ENCODE peak calls at places on chromosome 1, in six cellular contexts. D, I, C, S, E and G are unnamed samples.

GRCh38 chr1:64308856-64309255 is 105.4 kb downstream of the UBE2U start:
- DNase-seq in D (no peak), I (no peak), C (no peak), S (no peak), E (no peak), G (no peak)

GRCh38 chr1:226457307-226457712 is 49.4 kb upstream of the PARP1 start:
- DNase-seq in D (peak; percentile 3), I (no peak), C (no peak), S (no peak), E (no peak), G (no peak)

GRCh38 chr1:209257454-209257853 is 326.1 kb upstream of the CAMK1G start:
- DNase-seq in D (no peak), I (no peak), C (no peak), S (no peak), E (no peak), G (no peak)

GRCh38 chr1:53381790-53382401 is 54.0 kb upstream of the LRP8 start:
- DNase-seq in D (peak; percentile 69), I (no peak), C (no peak), S (no peak), E (peak; percentile 43), G (no peak)

GRCh38 chr1:154839691-154840090 is 30.4 kb downstream of the KCNN3 start:
- DNase-seq in D (no peak), I (peak; percentile 39), C (no peak), S (peak; percentile 62), E (no peak), G (no peak)

GRCh38 chr1:9733160-9733789 is 81.7 kb downstream of the PIK3CD start:
- DNase-seq in D (no peak), I (no peak), C (no peak), S (no peak), E (no peak), G (no peak)

GRCh38 chr1:9399510-9400424 is 107.1 kb downstream of the SPSB1 start:
- DNase-seq in D (no peak), I (peak; percentile 62), C (no peak), S (no peak), E (no peak), G (no peak)

GRCh38 chr1:229474491-229474890 is 33.6 kb downstream of the NUP133 start:
- DNase-seq in D (no peak), I (no peak), C (no peak), S (no peak), E (no peak), G (no peak)

GRCh38 chr1:185483647-185484450 is 166.8 kb upstream of the IVNS1ABP start:
- DNase-seq in D (peak; percentile 83), I (no peak), C (no peak), S (peak; percentile 17), E (peak; percentile 38), G (no peak)

GRCh38 chr1:229285424-229285823 is 14.5 kb downstream of the RAB4A start:
- DNase-seq in D (no peak), I (no peak), C (no peak), S (no peak), E (no peak), G (no peak)

GRCh38 chr1:227928811-227929375 is 18.8 kb downstream of the WNT9A start:
- DNase-seq in D (no peak), I (no peak), C (no peak), S (no peak), E (no peak), G (no peak)

GRCh38 chr1:172533511-172534116 is 664 bp downstream of the SUCO start:
- DNase-seq in D (no peak), I (no peak), C (peak; percentile 42), S (peak; percentile 31), E (no peak), G (peak; percentile 31)

GRCh38 chr1:16031551-16031950 is 9.7 kb downstream of the CLCNKA start:
- DNase-seq in D (no peak), I (no peak), C (no peak), S (no peak), E (no peak), G (no peak)

GRCh38 chr1:58848818-58849411 is 65.1 kb upstream of the JUN start:
- DNase-seq in D (peak; percentile 97), I (peak; percentile 63), C (peak; percentile 43), S (no peak), E (peak; percentile 72), G (peak; percentile 59)

GRCh38 chr1:19599810-19600209 is 44.3 kb upstream of the NBL1 start:
- DNase-seq in D (no peak), I (no peak), C (no peak), S (no peak), E (no peak), G (no peak)

GRCh38 chr1:239616686-239617085 is 230.3 kb downstream of the CHRM3 start:
- DNase-seq in D (no peak), I (no peak), C (no peak), S (no peak), E (no peak), G (no peak)

GRCh38 chr1:220121791-220122530 is 28.0 kb downstream of the IARS2 start:
- DNase-seq in D (no peak), I (no peak), C (peak; percentile 21), S (no peak), E (no peak), G (no peak)

GRCh38 chr1:230509281-230509977 is 83.3 kb upstream of the PGBD5 start:
- DNase-seq in D (peak; percentile 93), I (no peak), C (no peak), S (no peak), E (no peak), G (no peak)

GRCh38 chr1:37038079-37038702 is 3.9 kb upstream of the GRIK3 start:
- DNase-seq in D (no peak), I (no peak), C (no peak), S (peak; percentile 74), E (peak; percentile 7), G (no peak)

GRCh38 chr1:97364086-97364485 is 556.7 kb downstream of the DPYD start:
- DNase-seq in D (no peak), I (no peak), C (no peak), S (no peak), E (no peak), G (no peak)

GRCh38 chr1:204162498-204163074 is 3.6 kb downstream of the REN start:
- DNase-seq in D (peak; percentile 65), I (peak; percentile 78), C (peak; percentile 73), S (peak; percentile 79), E (peak; percentile 85), G (peak; percentile 81)

GRCh38 chr1:61399192-61399591 is 316.8 kb downstream of the NFIA start:
- DNase-seq in D (no peak), I (no peak), C (no peak), S (no peak), E (no peak), G (no peak)
- H3K27ac ChIP-seq in D (no peak overlapping the region), I (peak overlapping the region; percentile 36), C (no peak overlapping the region), S (no peak overlapping the region), E (no peak overlapping the region), G (no peak overlapping the region)

DNA sequence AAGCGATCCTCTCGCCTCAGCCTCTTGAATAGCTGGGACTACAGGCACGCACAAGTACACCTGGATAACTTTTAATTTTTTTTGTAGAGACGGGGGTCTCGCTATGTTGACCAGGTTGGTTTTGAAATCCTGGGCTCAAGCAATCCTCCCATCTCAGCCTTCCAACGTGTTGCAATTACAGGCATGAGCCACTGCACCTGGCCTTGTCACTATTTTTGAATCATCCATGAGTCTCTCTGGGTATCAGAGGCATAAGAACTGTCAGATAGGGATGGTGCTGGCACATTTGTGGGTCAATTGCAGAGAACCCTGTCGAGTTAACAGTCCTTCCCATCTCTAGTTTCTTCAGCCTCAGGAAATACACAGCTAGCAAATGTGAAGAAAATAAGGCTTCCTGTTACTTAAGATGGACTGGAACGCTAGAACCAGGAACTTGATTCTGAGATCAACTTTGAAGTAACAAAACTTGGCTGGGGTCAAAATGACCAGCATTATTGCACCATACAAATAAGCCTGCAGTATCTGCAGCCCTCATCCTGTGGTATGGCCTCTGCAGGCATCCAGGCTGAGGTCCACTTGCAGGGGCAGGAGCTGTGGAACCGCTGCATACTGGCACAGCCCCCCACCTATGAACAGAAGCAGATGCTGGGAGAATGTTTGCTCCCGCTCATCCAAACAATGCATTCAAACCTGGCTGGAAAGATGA is 124.3 kb upstream of the GADD45A start:
- DNase-seq in D (no peak), I (no peak), C (no peak), S (no peak), E (no peak), G (no peak)
- TF ChIP-seq CTCF in D (no peak), I (no peak), C (no peak), S (no peak), E (no peak), G (no peak)

DNA sequence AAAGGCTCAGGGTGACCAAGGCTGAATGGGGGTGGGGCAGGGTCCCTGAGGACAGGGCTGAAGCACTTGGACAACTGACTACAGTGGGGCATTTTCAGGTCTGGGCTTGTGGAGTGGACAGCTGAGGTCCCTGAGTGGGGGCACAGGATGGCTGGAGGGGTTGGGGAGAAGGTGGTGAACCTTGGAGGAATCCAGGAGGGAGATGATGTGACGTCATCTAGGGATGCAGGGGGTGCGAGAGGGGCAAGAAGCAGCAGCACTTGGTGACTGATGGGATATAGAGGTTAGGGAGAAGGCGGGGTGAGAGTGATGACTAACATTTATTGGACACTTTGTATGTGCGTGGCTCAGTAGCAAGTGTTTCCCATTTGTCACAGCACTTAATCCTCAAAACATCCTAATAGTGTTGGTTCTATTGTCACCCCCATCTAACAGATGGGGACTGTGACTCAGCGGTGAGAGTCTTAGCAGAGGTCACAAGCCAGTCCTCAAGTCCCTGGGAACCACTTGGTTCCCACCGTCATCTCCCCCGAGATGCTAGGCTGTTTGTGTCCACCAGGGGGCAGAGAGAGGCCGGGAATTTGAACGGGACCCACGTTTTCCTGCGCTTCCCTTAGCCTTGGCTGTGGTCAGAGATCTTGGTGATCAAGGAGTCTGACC is 27.9 kb upstream of the BMP8B start:
- DNase-seq in D (peak; percentile 73), I (peak; percentile 69), C (peak; percentile 53), S (peak; percentile 75), E (peak; percentile 44), G (peak; percentile 89)
- H3K27ac ChIP-seq in D (no peak overlapping the region), I (no peak overlapping the region), C (no peak overlapping the region), S (no peak overlapping the region), E (no peak overlapping the region), G (no peak overlapping the region)

GRCh38 chr1:44594353-44594752 is 79.9 kb downstream of the TMEM53 start:
- DNase-seq in D (no peak), I (no peak), C (no peak), S (no peak), E (no peak), G (no peak)

GRCh38 chr1:44592208-44593145 is 81.8 kb downstream of the TMEM53 start:
- DNase-seq in D (no peak), I (no peak), C (no peak), S (no peak), E (no peak), G (no peak)

GRCh38 chr1:44594871-44595735 is 79.2 kb downstream of the TMEM53 start:
- DNase-seq in D (peak; percentile 46), I (peak; percentile 77), C (peak; percentile 76), S (peak; percentile 86), E (peak; percentile 90), G (peak; percentile 86)

DNA sequence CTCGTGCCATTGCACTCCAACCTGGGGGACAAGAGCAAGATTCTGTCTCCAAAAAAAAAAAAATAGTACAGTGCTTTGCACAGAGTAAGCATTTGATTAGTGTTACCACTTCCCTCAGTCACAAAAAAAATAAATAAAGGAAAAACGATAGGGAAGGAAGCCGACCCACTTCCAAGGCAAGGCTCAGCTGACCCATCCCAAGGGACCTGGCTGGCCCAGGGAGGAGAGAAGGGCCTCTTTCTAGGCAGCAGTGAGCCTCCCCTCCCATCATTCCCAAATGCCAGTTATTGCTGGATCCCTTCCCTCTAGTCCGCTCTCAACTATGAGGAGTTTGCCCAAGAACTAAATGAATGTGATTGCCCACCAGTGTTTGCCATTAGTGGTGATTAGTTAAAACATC is 77.8 kb downstream of the TMEM53 start:
- DNase-seq in D (no peak), I (no peak), C (no peak), S (no peak), E (no peak), G (no peak)
- TF ChIP-seq CTCF in D (no peak), I (no peak), C (no peak), S (no peak), E (no peak), G (no peak)